ENCODE peak calls at places on chromosomes 5 and 9, in five cellular contexts. O is lower leg skin, X is nephron progenitor cell, E is HFFc6, W is BE2C. T is an unnamed sample.

GRCh38 chr5:53191766-53192165 is 82.2 kb upstream of the MOCS2 start:
- DNase-seq in O (no peak), E (no peak), W (no peak), X (no peak), T (no peak)

GRCh38 chr9:95981741-95982390 is 106.4 kb downstream of the ERCC6L2 start:
- DNase-seq in X (no peak), E (no peak), W (no peak), O (no peak), T (no peak)

GRCh38 chr5:7849531-7850240 is 1.2 kb downstream of the CFAP90 start:
- DNase-seq in W (peak; percentile 37), O (peak; percentile 91), E (no peak), X (no peak), T (peak; percentile 30)

GRCh38 chr5:56543431-56544385 is 271.6 kb upstream of the MAP3K1 start:
- DNase-seq in O (no peak), E (no peak), X (no peak), W (no peak), T (no peak)

GRCh38 chr9:124559871-124560270 is 52.7 kb upstream of the NR5A1 start:
- DNase-seq in W (no peak), O (no peak), E (peak; percentile 28), X (no peak), T (no peak)

GRCh38 chr9:22030101-22030598 is 21.0 kb upstream of the CDKN2B start:
- DNase-seq in W (no peak), O (no peak), X (no peak), E (peak; percentile 45), T (no peak)

GRCh38 chr5:158777647-158778368 is 321.9 kb downstream of the EBF1 start:
- DNase-seq in W (peak; percentile 80), X (no peak), E (no peak), O (no peak), T (peak; percentile 9)

GRCh38 chr5:113122053-113122452 is 145.5 kb downstream of the DCP2 start:
- DNase-seq in O (peak; percentile 94), E (peak; percentile 59), W (no peak), X (no peak), T (no peak)

GRCh38 chr9:94974154-94974860 is 247.8 kb downstream of the AOPEP start:
- DNase-seq in W (no peak), O (no peak), E (no peak), X (no peak), T (no peak)

GRCh38 chr9:105127863-105128220 is 116.6 kb upstream of the SLC44A1 start:
- DNase-seq in O (no peak), X (no peak), W (no peak), E (peak; percentile 10), T (peak; percentile 19)

GRCh38 chr9:105244996-105245719 is 707 bp downstream of the SLC44A1 start:
- DNase-seq in E (peak; percentile 18), W (peak; percentile 15), O (peak; percentile 88), X (peak; percentile 56), T (peak; percentile 36)

GRCh38 chr5:84181093-84181492 is 203.6 kb downstream of the EDIL3 start:
- DNase-seq in X (no peak), O (no peak), W (no peak), E (no peak), T (no peak)

GRCh38 chr5:152072076-152072475 is 147.4 kb upstream of the GLRA1 start:
- DNase-seq in E (no peak), O (no peak), X (no peak), W (no peak), T (no peak)

GRCh38 chr9:94112716-94113465 is 28.6 kb downstream of the PTPDC1 start:
- DNase-seq in W (no peak), E (no peak), X (no peak), O (no peak), T (no peak)

GRCh38 chr9:18260527-18260926 is 213.4 kb upstream of the ADAMTSL1 start:
- DNase-seq in X (no peak), E (no peak), O (no peak), W (no peak), T (no peak)

GRCh38 chr5:177300236-177300880 is 3.2 kb downstream of the RAB24 start:
- DNase-seq in E (peak; percentile 43), O (no peak), W (no peak), X (peak; percentile 38), T (peak; percentile 60)

GRCh38 chr9:129108805-129109370 is 1.7 kb downstream of the CRAT start:
- DNase-seq in W (no peak), E (no peak), X (no peak), O (no peak), T (no peak)

GRCh38 chr5:151718653-151719052 is 31.9 kb upstream of the SPARC start:
- DNase-seq in O (peak; percentile 18), E (peak; percentile 81), X (no peak), W (no peak), T (no peak)

GRCh38 chr9:137294091-137294683 is 7.9 kb downstream of the NRARP start:
- DNase-seq in O (no peak), X (no peak), E (peak; percentile 28), W (peak; percentile 60), T (peak; percentile 29)

GRCh38 chr9:23820731-23821399 is 5.2 kb downstream of the ELAVL2 start:
- DNase-seq in E (no peak), X (peak; percentile 53), O (no peak), W (peak; percentile 17), T (peak; percentile 57)

GRCh38 chr5:173917788-173918786 is 29.9 kb downstream of the CPEB4 start:
- DNase-seq in W (peak; percentile 73), E (peak; percentile 78), O (no peak), X (peak; percentile 46), T (peak; percentile 30)

GRCh38 chr5:45038366-45038987 is 229.7 kb downstream of the MRPS30 start:
- DNase-seq in W (no peak), O (no peak), X (peak; percentile 4), E (no peak), T (peak; percentile 7)

GRCh38 chr5:137152616-137153015 is 346.5 kb downstream of the SPOCK1 start:
- DNase-seq in O (no peak), X (no peak), W (no peak), E (no peak), T (no peak)

GRCh38 chr5:172853355-172853975 is 19.4 kb downstream of the ERGIC1 start:
- DNase-seq in W (no peak), X (no peak), E (no peak), O (no peak), T (no peak)

GRCh38 chr5:82597437-82597836 is 319.3 kb upstream of the RPS23 start:
- DNase-seq in W (no peak), E (no peak), O (no peak), X (no peak), T (no peak)

GRCh38 chr5:12707560-12707959 is 803.3 kb upstream of the CTNND2 start:
- DNase-seq in X (no peak), W (no peak), E (no peak), O (no peak), T (no peak)

GRCh38 chr5:52799358-52799982 is 11.8 kb downstream of the ITGA1 start:
- DNase-seq in O (no peak), E (peak; percentile 63), W (peak; percentile 36), X (peak; percentile 68), T (peak; percentile 20)

GRCh38 chr5:160045004-160045403 is 36.1 kb downstream of the TTC1 start:
- DNase-seq in O (no peak), E (no peak), X (no peak), W (no peak), T (no peak)

GRCh38 chr5:102850503-102850902 is 95.4 kb downstream of the PAM start:
- DNase-seq in E (no peak), W (peak; percentile 17), X (no peak), O (no peak), T (no peak)

GRCh38 chr5:122924719-122925395 is 79.4 kb downstream of the SNX24 start:
- DNase-seq in W (no peak), E (no peak), O (no peak), X (no peak), T (no peak)

GRCh38 chr5:122924203-122924602 is 78.8 kb downstream of the SNX24 start:
- DNase-seq in W (no peak), O (no peak), X (peak; percentile 12), E (peak; percentile 72), T (no peak)

GRCh38 chr5:122929001-122929400 is 83.6 kb downstream of the SNX24 start:
- DNase-seq in X (no peak), E (no peak), O (no peak), W (no peak), T (no peak)

GRCh38 chr5:122933926-122934325 is 88.5 kb downstream of the SNX24 start:
- DNase-seq in W (no peak), X (peak; percentile 15), O (no peak), E (no peak), T (no peak)

GRCh38 chr5:122929980-122930379 is 84.6 kb downstream of the SNX24 start:
- DNase-seq in E (no peak), X (no peak), W (no peak), O (no peak), T (no peak)
- TF ChIP-seq CTCF in E (no peak), X (no peak), W (no peak), O (no peak), T (no peak)

GRCh38 chr9:74281674-74282073 is 215.5 kb upstream of the RORB start:
- DNase-seq in E (no peak), W (no peak), O (no peak), X (no peak), T (peak; percentile 17)
- TF ChIP-seq CTCF in E (no peak), W (no peak), O (no peak), X (no peak), T (peak; percentile 35)

GRCh38 chr9:130660326-130660682 is 4.1 kb upstream of the PRDM12 start:
- DNase-seq in E (no peak), X (no peak), O (no peak), W (no peak), T (no peak)

GRCh38 chr9:130661461-130662098 is 2.8 kb upstream of the PRDM12 start:
- DNase-seq in W (no peak), X (peak; percentile 37), O (no peak), E (no peak), T (no peak)

GRCh38 chr9:130660683-130661460 is 3.5 kb upstream of the PRDM12 start:
- DNase-seq in W (no peak), O (no peak), E (no peak), X (peak; percentile 67), T (no peak)

GRCh38 chr9:130659699-130660248 is 4.6 kb upstream of the PRDM12 start:
- DNase-seq in X (peak; percentile 42), O (no peak), E (no peak), W (no peak), T (no peak)

DNA sequence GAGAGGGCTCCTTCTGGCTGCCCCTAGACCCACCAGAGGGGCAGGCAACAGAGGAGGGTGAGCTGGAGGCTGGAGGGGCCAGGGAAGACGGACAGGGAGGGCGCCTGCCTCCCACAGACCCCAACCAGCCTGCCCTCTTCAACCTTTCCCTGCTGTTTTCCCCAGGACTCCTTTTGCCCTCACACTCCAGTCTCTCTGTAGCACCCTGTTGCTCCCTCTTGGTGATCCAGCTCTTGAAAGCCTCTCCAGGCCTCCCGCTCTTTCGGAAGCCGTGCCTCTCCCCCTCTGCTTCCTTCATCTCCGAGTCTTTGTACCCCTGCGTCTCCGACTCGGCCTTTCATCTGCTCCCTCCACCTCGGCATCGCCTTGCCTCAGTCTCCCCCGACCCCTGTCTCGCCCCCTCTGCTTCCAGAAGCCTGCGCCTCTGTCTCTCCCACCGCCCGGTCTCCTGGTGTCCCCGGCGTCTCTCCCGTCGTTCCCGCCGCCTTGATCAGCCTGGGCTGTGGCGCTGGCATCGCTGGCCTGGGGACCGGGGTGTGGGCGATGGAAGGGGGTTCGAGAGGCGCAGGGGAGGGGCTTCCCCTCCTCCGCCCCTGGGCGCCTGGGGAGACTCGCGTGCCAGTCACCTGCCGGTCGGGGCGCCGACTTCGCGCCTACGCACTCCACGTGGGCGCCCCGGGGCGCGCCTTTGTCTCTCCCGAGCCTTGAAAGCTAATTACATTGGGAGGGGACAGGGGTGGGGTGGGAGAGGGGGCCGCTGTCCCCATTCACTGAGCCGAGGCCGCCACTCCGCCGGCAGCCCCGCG is 5.3 kb upstream of the PRDM12 start:
- DNase-seq in W (no peak), O (no peak), X (no peak), E (no peak), T (no peak)
- TF ChIP-seq CTCF in W (no peak), O (no peak), X (no peak), E (no peak), T (no peak)

GRCh38 chr9:111041902-111042301 is 3.6 kb upstream of the LPAR1 start:
- DNase-seq in E (no peak), W (no peak), O (no peak), X (no peak), T (no peak)
- TF ChIP-seq CTCF in E (no peak), W (no peak), O (no peak), X (no peak), T (no peak)

T was measured in endothelial cell.